ENCODE peak calls at places on chromosome X, in four cellular contexts. I is MM.1S, R is GM10248, Q is GM12865. H is an unnamed sample.

GRCh38 chrX:131405497-131405896 is 116.4 kb upstream of the IGSF1 start:
- DNase-seq in I (no peak), R (no peak), Q (peak; percentile 9), H (no peak)

GRCh38 chrX:78119521-78120227 is 15.6 kb downstream of the PGK1 start:
- DNase-seq in I (no peak), R (no peak), Q (peak; percentile 19), H (no peak)

GRCh38 chrX:65595460-65595876 is 60.9 kb upstream of the LAS1L start:
- DNase-seq in I (peak; percentile 96), R (peak; percentile 69), Q (peak; percentile 96), H (peak; percentile 91)

GRCh38 chrX:136162827-136163427 is 15.6 kb downstream of the FHL1 start:
- DNase-seq in I (peak; percentile 74), R (peak; percentile 26), Q (peak; percentile 38), H (no peak)

GRCh38 chrX:18873189-18873791 is 110.6 kb downstream of the PHKA2 start:
- DNase-seq in I (no peak), R (no peak), Q (no peak), H (no peak)

GRCh38 chrX:153487590-153488071 is 7.1 kb upstream of the BGN start:
- DNase-seq in I (no peak), R (no peak), Q (no peak), H (no peak)

GRCh38 chrX:10203617-10204016 is 46.8 kb downstream of the CLCN4 start:
- DNase-seq in I (no peak), R (no peak), Q (no peak), H (no peak)

GRCh38 chrX:150508018-150508417 is 60.4 kb upstream of the MTM1 start:
- DNase-seq in I (no peak), R (no peak), Q (no peak), H (no peak)

GRCh38 chrX:108177321-108177990 is 85.9 kb downstream of the ATG4A start:
- DNase-seq in I (no peak), R (no peak), Q (no peak), H (no peak)

GRCh38 chrX:39888730-39889129 is 209.0 kb downstream of the BCOR start:
- DNase-seq in I (no peak), R (no peak), Q (no peak), H (no peak)

GRCh38 chrX:38332505-38332904 is 5.2 kb upstream of the RPGR start:
- DNase-seq in I (no peak), R (no peak), Q (peak; percentile 64), H (peak; percentile 27)

DNA sequence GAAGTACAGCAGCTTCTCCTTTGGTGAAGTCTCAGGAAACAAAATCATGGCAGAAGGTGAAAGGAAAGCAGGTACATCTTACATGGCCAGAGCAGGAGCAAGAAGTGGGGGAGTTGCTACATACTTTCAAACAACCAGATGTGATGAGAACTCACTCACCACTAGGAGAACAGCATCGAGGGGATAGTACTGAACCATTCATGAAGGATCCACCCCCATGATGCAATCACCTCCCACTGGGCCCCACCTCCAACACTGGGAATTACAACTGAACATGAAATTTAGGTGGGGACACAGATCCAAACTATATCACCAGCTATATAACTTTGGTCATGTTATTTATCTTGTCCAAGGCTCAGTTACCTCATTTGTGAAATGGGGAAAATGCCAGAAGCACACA is 159.4 kb downstream of the OPHN1 start:
- DNase-seq in I (no peak), R (no peak), Q (no peak), H (no peak)
- TF ChIP-seq CTCF in I (no peak), R (no peak), Q (no peak), H (no peak)

GRCh38 chrX:55907968-55908607 is 190.5 kb downstream of the RRAGB start:
- DNase-seq in I (peak; percentile 65), R (peak; percentile 55), Q (peak; percentile 79), H (peak; percentile 37)
- TF ChIP-seq CTCF in I (peak; percentile 71), R (peak; percentile 30), Q (peak; percentile 48), H (peak; percentile 50)

DNA sequence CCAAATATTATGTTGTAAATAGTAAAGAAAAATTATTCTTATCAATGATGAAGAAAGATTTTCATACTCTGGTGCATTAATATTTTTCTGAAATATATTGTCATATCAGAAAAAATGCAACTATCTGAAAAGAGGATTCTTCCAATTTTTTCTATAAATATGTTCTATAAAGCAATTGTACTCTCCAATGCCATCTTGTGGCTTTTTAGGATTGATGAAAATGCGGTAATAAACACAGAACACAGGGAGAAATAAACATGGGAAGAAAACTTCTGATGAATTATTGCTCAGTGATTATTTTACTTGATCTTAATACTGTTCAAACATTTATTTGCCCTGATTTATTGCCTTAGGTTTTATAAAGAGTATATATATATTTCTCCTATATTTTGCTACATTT is 215.4 kb downstream of the IL1RAPL1 start:
- DNase-seq in I (no peak), R (no peak), Q (no peak), H (no peak)
- TF ChIP-seq CTCF in I (no peak), R (no peak), Q (no peak), H (no peak)

GRCh38 chrX:100650841-100651240 is 6.8 kb downstream of the SRPX2 start:
- DNase-seq in I (no peak), R (no peak), Q (no peak), H (no peak)
- TF ChIP-seq CTCF in I (no peak), R (no peak), Q (no peak), H (no peak)

GRCh38 chrX:107025538-107025937 is 25.5 kb upstream of the MORC4 start:
- DNase-seq in I (peak; percentile 24), R (peak; percentile 8), Q (peak; percentile 20), H (no peak)
- TF ChIP-seq CTCF in I (peak; percentile 60), R (peak; percentile 33), Q (peak; percentile 37), H (peak; percentile 46)

GRCh38 chrX:31268359-31268758 is 196.5 kb upstream of the FTHL17 start:
- DNase-seq in I (no peak), R (no peak), Q (no peak), H (no peak)
- TF ChIP-seq CTCF in I (no peak), R (no peak), Q (no peak), H (no peak)